ENCODE peak calls at places on chromosomes 4 and X, in five cellular contexts. U is head of caudate nucleus, L is DMS153, F is WTC11, I is retinal pigment epithelial cell. S is an unnamed sample.

GRCh38 chr4:100908540-100908939 is 390.7 kb upstream of the EMCN start:
- DNase-seq in U (no peak), L (no peak), F (no peak), I (no peak), S (no peak)

GRCh38 chr4:23144707-23145106 is 452.0 kb downstream of the GBA3 start:
- DNase-seq in U (no peak), L (no peak), F (no peak), I (no peak), S (no peak)

GRCh38 chr4:38190717-38191178 is 230.6 kb downstream of the PTTG2 start:
- DNase-seq in U (no peak), L (no peak), F (no peak), I (peak), S (no peak)

GRCh38 chrX:43559643-43560042 is 96.5 kb upstream of the MAOA start:
- DNase-seq in U (peak), L (no peak), F (peak), I (no peak), S (peak)

GRCh38 chr4:124713213-124713592 is 671 bp upstream of the ANKRD50 start:
- DNase-seq in U (peak), L (peak), F (peak), I (peak), S (peak)

GRCh38 chr4:153750197-153750817 is 9.5 kb downstream of the RNF175 start:
- DNase-seq in U (peak), L (peak), F (peak), I (peak), S (peak)

GRCh38 chrX:136170109-136170800 is 22.9 kb downstream of the FHL1 start:
- DNase-seq in U (no peak), L (no peak), F (no peak), I (no peak), S (no peak)

GRCh38 chrX:111360839-111361238 is 51.2 kb downstream of the DCX start:
- DNase-seq in U (no peak), L (no peak), F (peak), I (no peak), S (no peak)

GRCh38 chr4:184375027-184375426 is 99.3 kb downstream of the IRF2 start:
- DNase-seq in U (no peak), L (no peak), F (no peak), I (no peak), S (no peak)